ENCODE peak calls at places on chromosome 22, in eight cellular contexts. M, S, R, Y, H, X, O and L are unnamed samples.

GRCh38 chr22:43159484-43160178 is 8.3 kb downstream of the TSPO start:
- DNase-seq in R (no peak), M (no peak), X (no peak), S (no peak), H (peak; percentile 70), O (peak; percentile 62), Y (peak; percentile 23), L (no peak)

GRCh38 chr22:30821863-30822215 is 127.2 kb downstream of the OSBP2 start:
- DNase-seq in S (no peak), X (no peak), Y (no peak), M (no peak), R (no peak), H (no peak), O (no peak), L (no peak)

GRCh38 chr22:47022075-47022473 is 259.6 kb downstream of the TBC1D22A start:
- DNase-seq in Y (no peak), M (no peak), H (no peak), O (no peak), S (peak; percentile 23), R (no peak), X (peak; percentile 8), L (no peak)

GRCh38 chr22:17888855-17889254 is 114.6 kb upstream of the BID start:
- DNase-seq in S (no peak), M (no peak), X (peak; percentile 16), Y (no peak), O (no peak), H (peak; percentile 69), R (no peak), L (no peak)

GRCh38 chr22:47014946-47015345 is 252.5 kb downstream of the TBC1D22A start:
- DNase-seq in S (no peak), X (no peak), O (no peak), R (no peak), Y (no peak), H (no peak), M (no peak), L (no peak)

GRCh38 chr22:48885919-48886305 is 941.8 kb downstream of the BRD1 start:
- DNase-seq in Y (no peak), O (no peak), R (no peak), H (no peak), X (no peak), M (no peak), S (no peak), L (no peak)

GRCh38 chr22:28920757-28921584 is 37.6 kb downstream of the ZNRF3 start:
- DNase-seq in S (no peak), H (no peak), M (no peak), R (no peak), Y (no peak), O (no peak), X (no peak), L (no peak)

GRCh38 chr22:20380486-20380885 is 13.5 kb upstream of the ZNF74 start:
- DNase-seq in O (no peak), R (no peak), H (no peak), M (no peak), Y (no peak), X (no peak), S (no peak), L (no peak)

GRCh38 chr22:48429621-48430020 is 1398.1 kb downstream of the BRD1 start:
- DNase-seq in X (no peak), R (no peak), Y (no peak), O (no peak), M (no peak), S (no peak), H (no peak), L (no peak)

GRCh38 chr22:47166446-47167016 is 404.1 kb downstream of the TBC1D22A start:
- DNase-seq in M (no peak), R (no peak), Y (no peak), S (no peak), O (peak; percentile 6), X (no peak), H (no peak), L (no peak)

GRCh38 chr22:22882033-22882717 is 5.4 kb upstream of the IGLL5 start:
- DNase-seq in O (no peak), Y (no peak), X (no peak), S (no peak), R (no peak), M (no peak), H (no peak), L (no peak)

GRCh38 chr22:27809226-27809625 is 7.7 kb upstream of the MN1 start:
- DNase-seq in X (no peak), R (no peak), S (no peak), H (no peak), O (no peak), Y (peak; percentile 13), M (no peak), L (no peak)

GRCh38 chr22:46563381-46564083 is 26.1 kb upstream of the CELSR1 start:
- DNase-seq in O (peak; percentile 80), H (peak; percentile 82), R (peak; percentile 83), Y (peak; percentile 89), X (peak; percentile 41), S (peak; percentile 49), M (no peak), L (no peak)

GRCh38 chr22:17243524-17243923 is 24.3 kb upstream of the ADA2 start:
- DNase-seq in Y (peak; percentile 53), M (no peak), O (no peak), R (no peak), X (no peak), S (no peak), H (no peak), L (no peak)

GRCh38 chr22:26485013-26485412 is 1.3 kb downstream of the SRRD start:
- DNase-seq in Y (no peak), O (no peak), R (no peak), M (no peak), H (no peak), S (no peak), X (peak; percentile 60), L (no peak)

GRCh38 chr22:26648761-26649363 is 8.5 kb upstream of the MIAT start:
- DNase-seq in R (no peak), M (no peak), Y (no peak), X (peak; percentile 58), S (no peak), O (no peak), H (no peak), L (no peak)

GRCh38 chr22:17717708-17718107 is 56.6 kb downstream of the BID start:
- DNase-seq in S (peak; percentile 96), O (no peak), R (no peak), M (no peak), H (no peak), Y (no peak), X (peak; percentile 90), L (no peak)

GRCh38 chr22:45758603-45759002 is 87.0 kb downstream of the ATXN10 start:
- DNase-seq in X (no peak), H (no peak), S (no peak), O (no peak), R (no peak), M (no peak), Y (no peak), L (no peak)

GRCh38 chr22:49156662-49157285 is 670.9 kb downstream of the BRD1 start:
- DNase-seq in X (no peak), H (no peak), Y (no peak), M (no peak), S (no peak), O (peak; percentile 82), R (no peak), L (no peak)

GRCh38 chr22:21624120-21624879 is 5.5 kb downstream of the YDJC start:
- DNase-seq in M (no peak), S (peak; percentile 37), X (no peak), R (no peak), Y (no peak), H (peak; percentile 76), O (no peak), L (no peak)

GRCh38 chr22:44312766-44313165 is at the start of gene SHISAL1:
- DNase-seq in M (no peak), R (no peak), S (no peak), O (no peak), Y (no peak), H (no peak), X (no peak), L (no peak)

DNA sequence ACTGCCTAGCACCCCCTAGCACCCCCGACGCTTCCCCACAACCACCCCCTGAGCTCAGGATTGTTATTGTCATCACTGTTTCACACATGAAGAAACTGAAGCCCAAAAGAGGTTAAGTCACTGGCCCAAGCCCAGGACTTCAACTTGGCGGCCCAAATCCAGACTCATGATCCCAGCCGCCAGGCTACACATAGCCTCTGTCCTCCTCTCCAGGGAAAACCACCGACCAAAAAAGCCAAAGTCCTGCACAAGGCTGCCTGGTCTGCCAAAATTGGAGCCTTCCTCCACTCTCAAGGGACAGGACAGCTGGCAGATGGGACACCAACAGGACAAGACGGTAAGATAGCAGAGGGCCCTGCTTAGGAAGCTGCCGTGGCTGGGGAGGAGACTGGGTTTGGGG is 10.8 kb downstream of the L3MBTL2 start:
- DNase-seq in O (no peak), H (no peak), R (no peak), S (no peak), M (no peak), Y (no peak), X (no peak), L (no peak)
- H3K4me3 ChIP-seq in O (no peak overlapping the region), H (no peak overlapping the region), R (peak overlapping the region; percentile 45), S (peak overlapping the region; percentile 43), M (no peak overlapping the region), Y (no peak overlapping the region), X (peak overlapping the region; percentile 17), L (no peak overlapping the region)

GRCh38 chr22:24834845-24835570 is 29.0 kb downstream of the SGSM1 start:
- DNase-seq in S (no peak), O (peak; percentile 28), Y (no peak), M (no peak), H (peak; percentile 59), R (no peak), X (no peak), L (no peak)
- TF ChIP-seq CTCF in S (peak; percentile 23), O (peak; percentile 45), Y (no peak), M (no peak), H (peak; percentile 60), R (peak; percentile 40), X (peak; percentile 10), L (peak; percentile 36)

GRCh38 chr22:41301085-41302015 is at the start of gene ZC3H7B:
- DNase-seq in M (no peak), S (peak; percentile 74), Y (peak; percentile 84), H (peak; percentile 91), R (peak; percentile 78), O (peak; percentile 85), X (peak; percentile 74), L (no peak)

GRCh38 chr22:41305646-41306045 is 4.3 kb downstream of the ZC3H7B start:
- DNase-seq in R (no peak), X (peak; percentile 82), O (no peak), H (no peak), M (peak; percentile 61), S (peak; percentile 82), Y (peak; percentile 91), L (no peak)

GRCh38 chr22:41296826-41297667 is 4.3 kb upstream of the ZC3H7B start:
- DNase-seq in X (no peak), O (no peak), Y (no peak), R (no peak), S (no peak), H (no peak), M (no peak), L (no peak)

GRCh38 chr22:41302016-41302767 is 867 bp downstream of the ZC3H7B start:
- DNase-seq in H (peak; percentile 73), R (no peak), M (no peak), X (no peak), S (peak; percentile 17), Y (no peak), O (no peak), L (no peak)

GRCh38 chr22:41300661-41301060 is 664 bp upstream of the ZC3H7B start:
- DNase-seq in S (no peak), X (no peak), O (no peak), R (no peak), H (no peak), M (no peak), Y (no peak), L (no peak)
- H3K4me3 ChIP-seq in S (peak overlapping the region; percentile 80), X (peak overlapping the region; percentile 76), O (no peak overlapping the region), R (peak overlapping the region; percentile 83), H (peak overlapping the region; percentile 97), M (peak overlapping the region; percentile 70), Y (no peak overlapping the region), L (peak overlapping the region; percentile 82)

GRCh38 chr22:50399751-50400331 is 56.7 kb downstream of the PPP6R2 start:
- DNase-seq in O (peak; percentile 51), H (peak; percentile 75), S (no peak), M (no peak), Y (peak; percentile 67), R (peak; percentile 23), X (peak; percentile 24), L (no peak)
- TF ChIP-seq CTCF in O (peak; percentile 39), H (peak; percentile 64), S (peak; percentile 36), M (peak; percentile 43), Y (peak; percentile 37), R (peak; percentile 33), X (peak; percentile 48), L (peak; percentile 59)